ENCODE peak calls at places on chromosomes 7 and 10, in nine cellular contexts. One of them, this sample, is unnamed.

GRCh38 chr7:37112882-37113281 is 335.8 kb downstream of the ELMO1 start:
- DNase-seq in ACHN: no peak
- DNase-seq in aorta: no peak
- DNase-seq in stimulated activated CD4-positive, alpha-beta T cell treated with anti-CD3 and anti-CD28 coated beads, Interleukin-1b, Interleukin-23, amount 100 ng/mL, for 4 hours: no peak
- DNase-seq in H7: no peak
- DNase-seq in activated naive CD8-positive, alpha-beta T cell treated with anti-CD3 and anti-CD28 coated beads, Interleukin-2, amount 50 U/mL, for 24 hours: no peak
- DNase-seq in DMS153: no peak
- DNase-seq in GM12865: no peak
- DNase-seq in WTC11: no peak
- DNase-seq in this sample: no peak

GRCh38 chr10:58693919-58694318 is 181.2 kb downstream of the BICC1 start:
- DNase-seq in ACHN: no peak
- DNase-seq in aorta: no peak
- DNase-seq in stimulated activated CD4-positive, alpha-beta T cell treated with anti-CD3 and anti-CD28 coated beads, Interleukin-1b, Interleukin-23, amount 100 ng/mL, for 4 hours: no peak
- DNase-seq in H7: no peak
- DNase-seq in activated naive CD8-positive, alpha-beta T cell treated with anti-CD3 and anti-CD28 coated beads, Interleukin-2, amount 50 U/mL, for 24 hours: no peak
- DNase-seq in DMS153: no peak
- DNase-seq in GM12865: no peak
- DNase-seq in WTC11: no peak
- DNase-seq in this sample: no peak

GRCh38 chr7:92362131-92362530 is 85.2 kb upstream of the GATAD1 start:
- DNase-seq in ACHN: no peak
- DNase-seq in aorta: no peak
- DNase-seq in stimulated activated CD4-positive, alpha-beta T cell treated with anti-CD3 and anti-CD28 coated beads, Interleukin-1b, Interleukin-23, amount 100 ng/mL, for 4 hours: no peak
- DNase-seq in H7: no peak
- DNase-seq in activated naive CD8-positive, alpha-beta T cell treated with anti-CD3 and anti-CD28 coated beads, Interleukin-2, amount 50 U/mL, for 24 hours: no peak
- DNase-seq in DMS153: no peak
- DNase-seq in GM12865: no peak
- DNase-seq in WTC11: no peak
- DNase-seq in this sample: no peak

GRCh38 chr10:11045995-11046394 is 28.3 kb downstream of the CELF2 start:
- DNase-seq in ACHN: no peak
- DNase-seq in aorta: no peak
- DNase-seq in stimulated activated CD4-positive, alpha-beta T cell treated with anti-CD3 and anti-CD28 coated beads, Interleukin-1b, Interleukin-23, amount 100 ng/mL, for 4 hours: no peak
- DNase-seq in H7: no peak
- DNase-seq in activated naive CD8-positive, alpha-beta T cell treated with anti-CD3 and anti-CD28 coated beads, Interleukin-2, amount 50 U/mL, for 24 hours: no peak
- DNase-seq in DMS153: no peak
- DNase-seq in GM12865: no peak
- DNase-seq in WTC11: no peak
- DNase-seq in this sample: no peak

GRCh38 chr10:15209827-15210509 is 41.5 kb upstream of the NMT2 start:
- DNase-seq in ACHN: peak; percentile 78
- DNase-seq in aorta: peak; percentile 85
- DNase-seq in stimulated activated CD4-positive, alpha-beta T cell treated with anti-CD3 and anti-CD28 coated beads, Interleukin-1b, Interleukin-23, amount 100 ng/mL, for 4 hours: peak; percentile 78
- DNase-seq in H7: peak; percentile 86
- DNase-seq in activated naive CD8-positive, alpha-beta T cell treated with anti-CD3 and anti-CD28 coated beads, Interleukin-2, amount 50 U/mL, for 24 hours: peak; percentile 88
- DNase-seq in DMS153: peak; percentile 6
- DNase-seq in GM12865: peak; percentile 82
- DNase-seq in WTC11: peak; percentile 88
- DNase-seq in this sample: peak; percentile 73

GRCh38 chr10:44766601-44767000 is 144.5 kb upstream of the TMEM72 start:
- DNase-seq in ACHN: no peak
- DNase-seq in aorta: no peak
- DNase-seq in stimulated activated CD4-positive, alpha-beta T cell treated with anti-CD3 and anti-CD28 coated beads, Interleukin-1b, Interleukin-23, amount 100 ng/mL, for 4 hours: no peak
- DNase-seq in H7: no peak
- DNase-seq in activated naive CD8-positive, alpha-beta T cell treated with anti-CD3 and anti-CD28 coated beads, Interleukin-2, amount 50 U/mL, for 24 hours: no peak
- DNase-seq in DMS153: no peak
- DNase-seq in GM12865: no peak
- DNase-seq in WTC11: no peak
- DNase-seq in this sample: no peak

GRCh38 chr7:99244942-99245341 is 27.7 kb upstream of the MYH16 start:
- DNase-seq in ACHN: no peak
- DNase-seq in aorta: no peak
- DNase-seq in stimulated activated CD4-positive, alpha-beta T cell treated with anti-CD3 and anti-CD28 coated beads, Interleukin-1b, Interleukin-23, amount 100 ng/mL, for 4 hours: no peak
- DNase-seq in H7: no peak
- DNase-seq in activated naive CD8-positive, alpha-beta T cell treated with anti-CD3 and anti-CD28 coated beads, Interleukin-2, amount 50 U/mL, for 24 hours: no peak
- DNase-seq in DMS153: no peak
- DNase-seq in GM12865: no peak
- DNase-seq in WTC11: no peak
- DNase-seq in this sample: no peak

GRCh38 chr10:100993986-100994708 is 5.5 kb upstream of the LZTS2 start:
- DNase-seq in ACHN: peak; percentile 57
- DNase-seq in aorta: peak; percentile 36
- DNase-seq in stimulated activated CD4-positive, alpha-beta T cell treated with anti-CD3 and anti-CD28 coated beads, Interleukin-1b, Interleukin-23, amount 100 ng/mL, for 4 hours: no peak
- DNase-seq in H7: peak; percentile 81
- DNase-seq in activated naive CD8-positive, alpha-beta T cell treated with anti-CD3 and anti-CD28 coated beads, Interleukin-2, amount 50 U/mL, for 24 hours: no peak
- DNase-seq in DMS153: no peak
- DNase-seq in GM12865: no peak
- DNase-seq in WTC11: no peak
- DNase-seq in this sample: no peak

GRCh38 chr7:2811476-2812118 is 32.5 kb downstream of the GNA12 start:
- DNase-seq in ACHN: no peak
- DNase-seq in aorta: peak; percentile 64
- DNase-seq in stimulated activated CD4-positive, alpha-beta T cell treated with anti-CD3 and anti-CD28 coated beads, Interleukin-1b, Interleukin-23, amount 100 ng/mL, for 4 hours: no peak
- DNase-seq in H7: no peak
- DNase-seq in activated naive CD8-positive, alpha-beta T cell treated with anti-CD3 and anti-CD28 coated beads, Interleukin-2, amount 50 U/mL, for 24 hours: no peak
- DNase-seq in DMS153: no peak
- DNase-seq in GM12865: no peak
- DNase-seq in WTC11: no peak
- DNase-seq in this sample: peak; percentile 79

GRCh38 chr10:124320778-124321432 is 97.8 kb downstream of the OAT start:
- DNase-seq in ACHN: no peak
- DNase-seq in aorta: no peak
- DNase-seq in stimulated activated CD4-positive, alpha-beta T cell treated with anti-CD3 and anti-CD28 coated beads, Interleukin-1b, Interleukin-23, amount 100 ng/mL, for 4 hours: no peak
- DNase-seq in H7: no peak
- DNase-seq in activated naive CD8-positive, alpha-beta T cell treated with anti-CD3 and anti-CD28 coated beads, Interleukin-2, amount 50 U/mL, for 24 hours: no peak
- DNase-seq in DMS153: no peak
- DNase-seq in GM12865: no peak
- DNase-seq in WTC11: no peak
- DNase-seq in this sample: peak; percentile 53